ENCODE peak calls at places on chromosomes 5 and 9, in six cellular contexts. F is transverse colon, O is mesendoderm, Z is fibroblast of lung, S is stomach, L is mesenchymal stem cell. W is an unnamed sample.

GRCh38 chr9:136244116-136244775 is 1.4 kb downstream of the QSOX2 start:
- DNase-seq in F (no peak), O (no peak), Z (no peak), S (no peak), L (no peak), W (no peak)

GRCh38 chr9:92196400-92196799 is 81.2 kb upstream of the SPTLC1 start:
- DNase-seq in F (no peak), O (no peak), Z (no peak), S (no peak), L (no peak), W (no peak)

GRCh38 chr9:72352911-72353388 is 12.1 kb downstream of the ZFAND5 start:
- DNase-seq in F (no peak), O (no peak), Z (no peak), S (no peak), L (peak; percentile 60), W (no peak)

GRCh38 chr5:151284392-151284967 is 19.1 kb downstream of the SLC36A3 start:
- DNase-seq in F (no peak), O (peak; percentile 37), Z (no peak), S (no peak), L (no peak), W (no peak)

GRCh38 chr5:103780794-103781193 is 218.2 kb upstream of the NUDT12 start:
- DNase-seq in F (no peak), O (no peak), Z (no peak), S (no peak), L (no peak), W (no peak)

GRCh38 chr9:17631396-17631795 is 52.5 kb downstream of the SH3GL2 start:
- DNase-seq in F (no peak), O (peak; percentile 25), Z (no peak), S (no peak), L (no peak), W (no peak)

GRCh38 chr5:75706775-75707174 is 10.5 kb downstream of the POC5 start:
- DNase-seq in F (no peak), O (no peak), Z (no peak), S (no peak), L (no peak), W (no peak)

GRCh38 chr5:23648656-23649055 is 141.2 kb downstream of the PRDM9 start:
- DNase-seq in F (no peak), O (no peak), Z (no peak), S (no peak), L (no peak), W (no peak)

GRCh38 chr9:89522261-89522978 is 24.5 kb upstream of the SEMA4D start:
- DNase-seq in F (peak; percentile 64), O (no peak), Z (no peak), S (peak; percentile 49), L (no peak), W (no peak)

GRCh38 chr9:107425110-107426025 is 64.2 kb downstream of the KLF4 start:
- DNase-seq in F (peak; percentile 68), O (peak; percentile 81), Z (peak; percentile 69), S (peak; percentile 87), L (peak; percentile 60), W (no peak)

GRCh38 chr9:107685901-107686300 is 196.3 kb upstream of the KLF4 start:
- DNase-seq in F (no peak), O (no peak), Z (no peak), S (no peak), L (no peak), W (no peak)

GRCh38 chr9:131165523-131165922 is 40.1 kb downstream of the NUP214 start:
- DNase-seq in F (no peak), O (no peak), Z (no peak), S (no peak), L (no peak), W (no peak)

GRCh38 chr5:153999995-154000394 is 38.7 kb downstream of the FAM114A2 start:
- DNase-seq in F (no peak), O (no peak), Z (no peak), S (no peak), L (no peak), W (no peak)

GRCh38 chr9:79221084-79221483 is 350.7 kb upstream of the TLE4 start:
- DNase-seq in F (no peak), O (no peak), Z (peak; percentile 83), S (no peak), L (peak; percentile 93), W (no peak)

GRCh38 chr5:91848453-91848852 is 465.3 kb upstream of the ARRDC3 start:
- DNase-seq in F (no peak), O (peak; percentile 93), Z (peak; percentile 94), S (no peak), L (peak; percentile 95), W (peak; percentile 2)

GRCh38 chr9:86975571-86975970 is 28.3 kb upstream of the GAS1 start:
- DNase-seq in F (no peak), O (no peak), Z (no peak), S (no peak), L (no peak), W (no peak)

GRCh38 chr9:69213647-69214046 is 39.6 kb downstream of the TJP2 start:
- DNase-seq in F (no peak), O (no peak), Z (no peak), S (no peak), L (no peak), W (no peak)

GRCh38 chr9:69214939-69215338 is 40.9 kb downstream of the TJP2 start:
- DNase-seq in F (no peak), O (no peak), Z (no peak), S (no peak), L (no peak), W (no peak)

GRCh38 chr9:69207503-69207902 is 33.4 kb downstream of the TJP2 start:
- DNase-seq in F (no peak), O (peak; percentile 73), Z (no peak), S (no peak), L (no peak), W (no peak)

GRCh38 chr9:69215774-69216482 is 41.9 kb downstream of the TJP2 start:
- DNase-seq in F (no peak), O (no peak), Z (no peak), S (no peak), L (no peak), W (no peak)

GRCh38 chr9:69211424-69212036 is 37.5 kb downstream of the TJP2 start:
- DNase-seq in F (no peak), O (no peak), Z (no peak), S (no peak), L (no peak), W (no peak)
- H3K27me3 ChIP-seq in F (no peaks in the 10 kb centered on the region), O (no peaks in the 10 kb centered on the region), Z (no peaks in the 10 kb centered on the region), S (no peaks in the 10 kb centered on the region), L (no peaks in the 10 kb centered on the region), W (no peaks in the 10 kb centered on the region)

DNA sequence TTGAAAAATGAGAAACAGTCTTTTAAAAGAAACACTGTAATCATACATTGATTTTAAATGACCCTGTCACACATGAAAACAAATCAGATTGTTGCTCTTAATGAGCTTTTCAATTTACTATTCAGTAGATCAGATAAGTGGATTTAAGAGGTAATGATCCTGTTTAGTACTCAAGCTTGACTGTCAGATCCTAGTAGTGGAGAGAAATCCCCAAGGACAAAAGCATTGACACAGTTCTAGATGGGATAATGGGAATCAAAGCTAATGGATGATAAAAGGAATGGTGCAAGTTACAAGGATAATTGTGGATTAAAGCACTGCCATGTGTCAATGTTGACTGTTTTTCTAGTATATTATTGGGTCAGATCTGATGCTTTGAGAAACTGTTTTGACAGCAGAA is 142.3 kb upstream of the TLX3 start:
- DNase-seq in F (no peak), O (peak; percentile 9), Z (no peak), S (no peak), L (no peak), W (no peak)
- H3K27me3 ChIP-seq in F (no peaks in the 10 kb centered on the region), O (no peaks in the 10 kb centered on the region), Z (no peaks in the 10 kb centered on the region), S (no peaks in the 10 kb centered on the region), L (no peaks in the 10 kb centered on the region), W (no peaks in the 10 kb centered on the region)

GRCh38 chr5:141883184-141883947 is 5.2 kb upstream of the PCDH1 start:
- DNase-seq in F (no peak), O (peak; percentile 79), Z (peak; percentile 17), S (no peak), L (peak; percentile 38), W (no peak)

GRCh38 chr5:141880961-141881801 is 3.0 kb upstream of the PCDH1 start:
- DNase-seq in F (no peak), O (peak; percentile 66), Z (no peak), S (no peak), L (no peak), W (no peak)

GRCh38 chr5:141883948-141884318 is 5.7 kb upstream of the PCDH1 start:
- DNase-seq in F (no peak), O (no peak), Z (no peak), S (no peak), L (no peak), W (no peak)

GRCh38 chr5:141881886-141882285 is 3.7 kb upstream of the PCDH1 start:
- DNase-seq in F (no peak), O (peak; percentile 80), Z (no peak), S (no peak), L (no peak), W (no peak)

GRCh38 chr5:141882594-141883183 is 4.5 kb upstream of the PCDH1 start:
- DNase-seq in F (peak; percentile 35), O (peak; percentile 90), Z (no peak), S (no peak), L (no peak), W (no peak)
- H3K27me3 ChIP-seq in F (peaks cover 35% of the 10 kb centered on the region), O (no peaks in the 10 kb centered on the region), Z (peaks cover 34% of the 10 kb centered on the region), S (peaks cover 87% of the 10 kb centered on the region), L (peaks cover 71% of the 10 kb centered on the region), W (peaks cover 57% of the 10 kb centered on the region)

GRCh38 chr5:125274938-125275759 is 528.7 kb upstream of the ZNF608 start:
- DNase-seq in F (no peak), O (no peak), Z (peak; percentile 20), S (no peak), L (peak; percentile 71), W (no peak)

GRCh38 chr5:125277494-125278154 is 531.2 kb upstream of the ZNF608 start:
- DNase-seq in F (no peak), O (peak; percentile 48), Z (peak; percentile 50), S (no peak), L (peak; percentile 67), W (peak; percentile 66)

GRCh38 chr5:125276121-125276520 is 529.7 kb upstream of the ZNF608 start:
- DNase-seq in F (no peak), O (no peak), Z (no peak), S (no peak), L (no peak), W (no peak)

GRCh38 chr5:125281662-125282061 is 535.2 kb upstream of the ZNF608 start:
- DNase-seq in F (no peak), O (no peak), Z (no peak), S (no peak), L (peak; percentile 45), W (no peak)

DNA sequence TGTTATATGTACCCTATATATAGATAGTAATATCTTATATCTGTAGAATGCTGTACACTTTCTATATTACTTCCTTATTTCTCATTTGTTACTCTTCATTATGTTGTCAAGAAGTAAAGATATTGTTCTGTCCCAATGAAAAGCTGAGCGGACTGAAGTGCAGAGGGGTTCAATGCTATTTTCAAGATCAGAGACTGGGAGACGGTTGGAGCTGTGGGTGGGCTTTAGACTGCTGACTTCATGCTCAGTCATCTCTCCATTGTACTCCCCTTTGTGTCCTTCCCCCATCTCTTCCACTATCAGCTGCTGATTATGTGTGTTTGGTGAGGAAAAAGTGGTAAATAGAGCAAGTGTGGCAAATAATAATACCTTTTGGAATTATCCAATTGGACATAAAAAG is 532.3 kb upstream of the ZNF608 start:
- DNase-seq in F (no peak), O (no peak), Z (no peak), S (no peak), L (no peak), W (no peak)
- H3K27me3 ChIP-seq in F (no peaks in the 10 kb centered on the region), O (peaks cover 2% of the 10 kb centered on the region), Z (no peaks in the 10 kb centered on the region), S (no peaks in the 10 kb centered on the region), L (no peaks in the 10 kb centered on the region), W (no peaks in the 10 kb centered on the region)

GRCh38 chr9:133654736-133655657 is 18.8 kb downstream of the DBH start:
- DNase-seq in F (no peak), O (no peak), Z (no peak), S (no peak), L (no peak), W (no peak)
- H3K27me3 ChIP-seq in F (peaks cover 88% of the 10 kb centered on the region), O (no peaks in the 10 kb centered on the region), Z (no peaks in the 10 kb centered on the region), S (peaks cover 99% of the 10 kb centered on the region), L (peaks cover 93% of the 10 kb centered on the region), W (peaks cover 45% of the 10 kb centered on the region)

W was measured in AG04450.